ENCODE peak calls at places on chromosomes 7 and 10, in eight cellular contexts. One of them, this sample, is unnamed.

GRCh38 chr7:82441916-82442478 is 1.6 kb downstream of the CACNA2D1 start:
- DNase-seq in cardiac muscle cell: peak
- DNase-seq in retina: peak
- DNase-seq in fibroblast of pulmonary artery: peak
- DNase-seq in kidney epithelial cell: no peak
- DNase-seq in CD4-positive, alpha-beta T cell: no peak
- DNase-seq in amniotic stem cell: no peak
- DNase-seq in sigmoid colon: no peak
- DNase-seq in this sample: no peak

GRCh38 chr10:101354584-101355070 is 662 bp downstream of the BTRC start:
- DNase-seq in cardiac muscle cell: no peak
- DNase-seq in retina: no peak
- DNase-seq in fibroblast of pulmonary artery: no peak
- DNase-seq in kidney epithelial cell: no peak
- DNase-seq in CD4-positive, alpha-beta T cell: no peak
- DNase-seq in amniotic stem cell: peak
- DNase-seq in sigmoid colon: no peak
- DNase-seq in this sample: no peak

GRCh38 chr10:131560726-131561390 is 249.3 kb upstream of the TCERG1L start:
- DNase-seq in cardiac muscle cell: no peak
- DNase-seq in retina: no peak
- DNase-seq in fibroblast of pulmonary artery: no peak
- DNase-seq in kidney epithelial cell: no peak
- DNase-seq in CD4-positive, alpha-beta T cell: no peak
- DNase-seq in amniotic stem cell: no peak
- DNase-seq in sigmoid colon: no peak
- DNase-seq in this sample: no peak

GRCh38 chr10:114075093-114075492 is 31.4 kb downstream of the ADRB1 start:
- DNase-seq in cardiac muscle cell: no peak
- DNase-seq in retina: no peak
- DNase-seq in fibroblast of pulmonary artery: no peak
- DNase-seq in kidney epithelial cell: no peak
- DNase-seq in CD4-positive, alpha-beta T cell: no peak
- DNase-seq in amniotic stem cell: no peak
- DNase-seq in sigmoid colon: no peak
- DNase-seq in this sample: no peak

GRCh38 chr10:126842836-126843235 is 62.4 kb upstream of the DOCK1 start:
- DNase-seq in cardiac muscle cell: no peak
- DNase-seq in retina: no peak
- DNase-seq in fibroblast of pulmonary artery: no peak
- DNase-seq in kidney epithelial cell: no peak
- DNase-seq in CD4-positive, alpha-beta T cell: no peak
- DNase-seq in amniotic stem cell: no peak
- DNase-seq in sigmoid colon: no peak
- DNase-seq in this sample: no peak

GRCh38 chr7:66362136-66362535 is 157.0 kb downstream of the TPST1 start:
- DNase-seq in cardiac muscle cell: no peak
- DNase-seq in retina: no peak
- DNase-seq in fibroblast of pulmonary artery: no peak
- DNase-seq in kidney epithelial cell: no peak
- DNase-seq in CD4-positive, alpha-beta T cell: no peak
- DNase-seq in amniotic stem cell: no peak
- DNase-seq in sigmoid colon: no peak
- DNase-seq in this sample: no peak

GRCh38 chr7:96310106-96310505 is 11.8 kb downstream of the SLC25A13 start:
- DNase-seq in cardiac muscle cell: peak
- DNase-seq in retina: no peak
- DNase-seq in fibroblast of pulmonary artery: peak
- DNase-seq in kidney epithelial cell: no peak
- DNase-seq in CD4-positive, alpha-beta T cell: no peak
- DNase-seq in amniotic stem cell: no peak
- DNase-seq in sigmoid colon: no peak
- DNase-seq in this sample: no peak

GRCh38 chr7:102455596-102455995 is 9.1 kb downstream of the ALKBH4 start:
- DNase-seq in cardiac muscle cell: no peak
- DNase-seq in retina: no peak
- DNase-seq in fibroblast of pulmonary artery: no peak
- DNase-seq in kidney epithelial cell: no peak
- DNase-seq in CD4-positive, alpha-beta T cell: no peak
- DNase-seq in amniotic stem cell: no peak
- DNase-seq in sigmoid colon: no peak
- DNase-seq in this sample: no peak

GRCh38 chr10:110546499-110547105 is 20.9 kb upstream of the SMC3 start:
- DNase-seq in cardiac muscle cell: no peak
- DNase-seq in retina: no peak
- DNase-seq in fibroblast of pulmonary artery: no peak
- DNase-seq in kidney epithelial cell: no peak
- DNase-seq in CD4-positive, alpha-beta T cell: no peak
- DNase-seq in amniotic stem cell: no peak
- DNase-seq in sigmoid colon: no peak
- DNase-seq in this sample: no peak

GRCh38 chr7:41134242-41134872 is 568.5 kb downstream of the INHBA start:
- DNase-seq in cardiac muscle cell: no peak
- DNase-seq in retina: no peak
- DNase-seq in fibroblast of pulmonary artery: peak
- DNase-seq in kidney epithelial cell: peak
- DNase-seq in CD4-positive, alpha-beta T cell: no peak
- DNase-seq in amniotic stem cell: no peak
- DNase-seq in sigmoid colon: no peak
- DNase-seq in this sample: no peak

GRCh38 chr10:124149143-124149542 is 55.7 kb upstream of the CHST15 start:
- DNase-seq in cardiac muscle cell: no peak
- DNase-seq in retina: no peak
- DNase-seq in fibroblast of pulmonary artery: no peak
- DNase-seq in kidney epithelial cell: no peak
- DNase-seq in CD4-positive, alpha-beta T cell: no peak
- DNase-seq in amniotic stem cell: no peak
- DNase-seq in sigmoid colon: no peak
- DNase-seq in this sample: no peak

GRCh38 chr10:116162851-116163250 is 110.2 kb downstream of the GFRA1 start:
- DNase-seq in cardiac muscle cell: no peak
- DNase-seq in retina: no peak
- DNase-seq in fibroblast of pulmonary artery: no peak
- DNase-seq in kidney epithelial cell: no peak
- DNase-seq in CD4-positive, alpha-beta T cell: no peak
- DNase-seq in amniotic stem cell: no peak
- DNase-seq in sigmoid colon: no peak
- DNase-seq in this sample: no peak

GRCh38 chr7:104415700-104416099 is 87.3 kb downstream of the LHFPL3 start:
- DNase-seq in cardiac muscle cell: no peak
- DNase-seq in retina: no peak
- DNase-seq in fibroblast of pulmonary artery: no peak
- DNase-seq in kidney epithelial cell: no peak
- DNase-seq in CD4-positive, alpha-beta T cell: no peak
- DNase-seq in amniotic stem cell: no peak
- DNase-seq in sigmoid colon: no peak
- DNase-seq in this sample: no peak

GRCh38 chr7:6228865-6229264 is 43.6 kb downstream of the CYTH3 start:
- DNase-seq in cardiac muscle cell: peak
- DNase-seq in retina: peak
- DNase-seq in fibroblast of pulmonary artery: peak
- DNase-seq in kidney epithelial cell: no peak
- DNase-seq in CD4-positive, alpha-beta T cell: no peak
- DNase-seq in amniotic stem cell: no peak
- DNase-seq in sigmoid colon: no peak
- DNase-seq in this sample: no peak

GRCh38 chr10:79359816-79360498 is 12.7 kb downstream of the PPIF start:
- DNase-seq in cardiac muscle cell: no peak
- DNase-seq in retina: no peak
- DNase-seq in fibroblast of pulmonary artery: no peak
- DNase-seq in kidney epithelial cell: no peak
- DNase-seq in CD4-positive, alpha-beta T cell: no peak
- DNase-seq in amniotic stem cell: no peak
- DNase-seq in sigmoid colon: peak
- DNase-seq in this sample: no peak

GRCh38 chr10:132492323-132493035 is 45.1 kb upstream of the INPP5A start:
- DNase-seq in cardiac muscle cell: peak
- DNase-seq in retina: no peak
- DNase-seq in fibroblast of pulmonary artery: no peak
- DNase-seq in kidney epithelial cell: no peak
- DNase-seq in CD4-positive, alpha-beta T cell: no peak
- DNase-seq in amniotic stem cell: no peak
- DNase-seq in sigmoid colon: peak
- DNase-seq in this sample: no peak

GRCh38 chr7:74627699-74628411 is 29.7 kb upstream of the GTF2I start:
- DNase-seq in cardiac muscle cell: peak
- DNase-seq in retina: peak
- DNase-seq in fibroblast of pulmonary artery: peak
- DNase-seq in kidney epithelial cell: no peak
- DNase-seq in CD4-positive, alpha-beta T cell: no peak
- DNase-seq in amniotic stem cell: no peak
- DNase-seq in sigmoid colon: peak
- DNase-seq in this sample: no peak

GRCh38 chr10:130999376-131000202 is 311.9 kb downstream of the TCERG1L start:
- DNase-seq in cardiac muscle cell: no peak
- DNase-seq in retina: no peak
- DNase-seq in fibroblast of pulmonary artery: no peak
- DNase-seq in kidney epithelial cell: no peak
- DNase-seq in CD4-positive, alpha-beta T cell: no peak
- DNase-seq in amniotic stem cell: no peak
- DNase-seq in sigmoid colon: no peak
- DNase-seq in this sample: no peak

GRCh38 chr10:35885076-35885475 is 243.0 kb upstream of the FZD8 start:
- DNase-seq in cardiac muscle cell: no peak
- DNase-seq in retina: no peak
- DNase-seq in fibroblast of pulmonary artery: no peak
- DNase-seq in kidney epithelial cell: no peak
- DNase-seq in CD4-positive, alpha-beta T cell: no peak
- DNase-seq in amniotic stem cell: no peak
- DNase-seq in sigmoid colon: no peak
- DNase-seq in this sample: no peak

GRCh38 chr10:120048358-120048757 is 155.8 kb downstream of the SEC23IP start:
- DNase-seq in cardiac muscle cell: no peak
- DNase-seq in retina: no peak
- DNase-seq in fibroblast of pulmonary artery: no peak
- DNase-seq in kidney epithelial cell: no peak
- DNase-seq in CD4-positive, alpha-beta T cell: no peak
- DNase-seq in amniotic stem cell: no peak
- DNase-seq in sigmoid colon: no peak
- DNase-seq in this sample: no peak

GRCh38 chr10:48390933-48391845 is 84.7 kb downstream of the MAPK8 start:
- DNase-seq in cardiac muscle cell: peak
- DNase-seq in retina: no peak
- DNase-seq in fibroblast of pulmonary artery: peak
- DNase-seq in kidney epithelial cell: peak
- DNase-seq in CD4-positive, alpha-beta T cell: no peak
- DNase-seq in amniotic stem cell: no peak
- DNase-seq in sigmoid colon: no peak
- DNase-seq in this sample: no peak

GRCh38 chr10:25725917-25726716 is 207.9 kb upstream of the MYO3A start:
- DNase-seq in cardiac muscle cell: peak
- DNase-seq in retina: peak
- DNase-seq in fibroblast of pulmonary artery: peak
- DNase-seq in kidney epithelial cell: peak
- DNase-seq in CD4-positive, alpha-beta T cell: no peak
- DNase-seq in amniotic stem cell: peak
- DNase-seq in sigmoid colon: no peak
- DNase-seq in this sample: peak

GRCh38 chr7:66912195-66912594 is 8.8 kb upstream of the TMEM248 start:
- DNase-seq in cardiac muscle cell: no peak
- DNase-seq in retina: no peak
- DNase-seq in fibroblast of pulmonary artery: no peak
- DNase-seq in kidney epithelial cell: no peak
- DNase-seq in CD4-positive, alpha-beta T cell: no peak
- DNase-seq in amniotic stem cell: no peak
- DNase-seq in sigmoid colon: no peak
- DNase-seq in this sample: no peak

GRCh38 chr7:124700655-124701054 is 64.9 kb downstream of the GPR37 start:
- DNase-seq in cardiac muscle cell: no peak
- DNase-seq in retina: no peak
- DNase-seq in fibroblast of pulmonary artery: no peak
- DNase-seq in kidney epithelial cell: peak
- DNase-seq in CD4-positive, alpha-beta T cell: no peak
- DNase-seq in amniotic stem cell: no peak
- DNase-seq in sigmoid colon: no peak
- DNase-seq in this sample: no peak

GRCh38 chr10:6200588-6201510 is 1.9 kb upstream of the PFKFB3 start:
- DNase-seq in cardiac muscle cell: no peak
- DNase-seq in retina: peak
- DNase-seq in fibroblast of pulmonary artery: no peak
- DNase-seq in kidney epithelial cell: no peak
- DNase-seq in CD4-positive, alpha-beta T cell: no peak
- DNase-seq in amniotic stem cell: no peak
- DNase-seq in sigmoid colon: peak
- DNase-seq in this sample: peak

GRCh38 chr7:40211291-40212003 is 76.6 kb downstream of the SUGCT start:
- DNase-seq in cardiac muscle cell: peak
- DNase-seq in retina: no peak
- DNase-seq in fibroblast of pulmonary artery: peak
- DNase-seq in kidney epithelial cell: no peak
- DNase-seq in CD4-positive, alpha-beta T cell: no peak
- DNase-seq in amniotic stem cell: no peak
- DNase-seq in sigmoid colon: no peak
- DNase-seq in this sample: no peak

GRCh38 chr10:126264089-126265018 is 123.9 kb downstream of the ADAM12 start:
- DNase-seq in cardiac muscle cell: peak
- DNase-seq in retina: no peak
- DNase-seq in fibroblast of pulmonary artery: no peak
- DNase-seq in kidney epithelial cell: no peak
- DNase-seq in CD4-positive, alpha-beta T cell: no peak
- DNase-seq in amniotic stem cell: no peak
- DNase-seq in sigmoid colon: no peak
- DNase-seq in this sample: no peak

GRCh38 chr10:97053285-97053684 is 132.5 kb downstream of the SLIT1 start:
- DNase-seq in cardiac muscle cell: no peak
- DNase-seq in retina: no peak
- DNase-seq in fibroblast of pulmonary artery: no peak
- DNase-seq in kidney epithelial cell: no peak
- DNase-seq in CD4-positive, alpha-beta T cell: no peak
- DNase-seq in amniotic stem cell: no peak
- DNase-seq in sigmoid colon: no peak
- DNase-seq in this sample: no peak

GRCh38 chr7:15199482-15199881 is 296.9 kb upstream of the DGKB start:
- DNase-seq in cardiac muscle cell: peak
- DNase-seq in retina: no peak
- DNase-seq in fibroblast of pulmonary artery: peak
- DNase-seq in kidney epithelial cell: no peak
- DNase-seq in CD4-positive, alpha-beta T cell: no peak
- DNase-seq in amniotic stem cell: no peak
- DNase-seq in sigmoid colon: no peak
- DNase-seq in this sample: no peak

GRCh38 chr10:23192396-23192740 is 256 bp downstream of the PTF1A start:
- DNase-seq in cardiac muscle cell: no peak
- DNase-seq in retina: peak
- DNase-seq in fibroblast of pulmonary artery: no peak
- DNase-seq in kidney epithelial cell: no peak
- DNase-seq in CD4-positive, alpha-beta T cell: no peak
- DNase-seq in amniotic stem cell: no peak
- DNase-seq in sigmoid colon: no peak
- DNase-seq in this sample: no peak

GRCh38 chr10:11176746-11177145 is 159.1 kb downstream of the CELF2 start:
- DNase-seq in cardiac muscle cell: no peak
- DNase-seq in retina: no peak
- DNase-seq in fibroblast of pulmonary artery: no peak
- DNase-seq in kidney epithelial cell: no peak
- DNase-seq in CD4-positive, alpha-beta T cell: no peak
- DNase-seq in amniotic stem cell: no peak
- DNase-seq in sigmoid colon: no peak
- DNase-seq in this sample: no peak